ENCODE peak calls at places on chromosome 3, in six cellular contexts. W is vagina, Z is D721Med, F is AG04449, L is cardiac muscle cell, C is nephron progenitor cell. J is an unnamed sample.

GRCh38 chr3:184289426-184289938 is 9.6 kb upstream of the PSMD2 start:
- DNase-seq in W (no peak), Z (peak), F (no peak), L (peak), C (peak), J (peak)

GRCh38 chr3:1406250-1406649 is 313.4 kb downstream of the CNTN6 start:
- DNase-seq in W (no peak), Z (no peak), F (no peak), L (no peak), C (no peak), J (no peak)

GRCh38 chr3:184574552-184575430 is 13.2 kb downstream of the EPHB3 start:
- DNase-seq in W (no peak), Z (no peak), F (no peak), L (peak), C (peak), J (peak)

GRCh38 chr3:33803894-33804526 is 5.6 kb downstream of the PDCD6IP start:
- DNase-seq in W (no peak), Z (no peak), F (no peak), L (no peak), C (no peak), J (no peak)

GRCh38 chr3:54826255-54826691 is 101.6 kb downstream of the LRTM1 start:
- DNase-seq in W (no peak), Z (no peak), F (no peak), L (no peak), C (no peak), J (no peak)

GRCh38 chr3:32246079-32246675 is 7.7 kb downstream of the CMTM8 start:
- DNase-seq in W (no peak), Z (no peak), F (no peak), L (no peak), C (no peak), J (no peak)

GRCh38 chr3:182412066-182412465 is 381.2 kb upstream of the ATP11B start:
- DNase-seq in W (no peak), Z (no peak), F (no peak), L (no peak), C (no peak), J (no peak)

GRCh38 chr3:188187055-188187454 is 33.1 kb downstream of the LPP start:
- DNase-seq in W (no peak), Z (no peak), F (no peak), L (no peak), C (no peak), J (no peak)

GRCh38 chr3:112582242-112582874 is 20.5 kb downstream of the SLC35A5 start:
- DNase-seq in W (no peak), Z (no peak), F (peak), L (peak), C (peak), J (peak)

GRCh38 chr3:39139442-39139841 is 13.9 kb downstream of the CSRNP1 start:
- DNase-seq in W (no peak), Z (no peak), F (no peak), L (no peak), C (no peak), J (no peak)

GRCh38 chr3:18153571-18154173 is 271.5 kb downstream of the SATB1 start:
- DNase-seq in W (no peak), Z (no peak), F (peak), L (peak), C (no peak), J (no peak)

GRCh38 chr3:168620854-168621253 is 525.1 kb upstream of the GOLIM4 start:
- DNase-seq in W (no peak), Z (no peak), F (no peak), L (peak), C (peak), J (peak)

GRCh38 chr3:112813723-112814171 is 32.9 kb downstream of the CD200R1L start:
- DNase-seq in W (no peak), Z (no peak), F (peak), L (peak), C (no peak), J (no peak)

GRCh38 chr3:24523195-24523594 is 28.5 kb upstream of the THRB start:
- DNase-seq in W (no peak), Z (no peak), F (no peak), L (no peak), C (no peak), J (no peak)

GRCh38 chr3:184031187-184031792 is at the start of gene HTR3D:
- DNase-seq in W (no peak), Z (no peak), F (no peak), L (no peak), C (no peak), J (no peak)

GRCh38 chr3:74883690-74884089 is 269.2 kb upstream of the CNTN3 start:
- DNase-seq in W (no peak), Z (no peak), F (peak), L (no peak), C (no peak), J (no peak)

GRCh38 chr3:153614563-153614962 is 452.5 kb downstream of the RAP2B start:
- DNase-seq in W (no peak), Z (no peak), F (peak), L (peak), C (no peak), J (no peak)

GRCh38 chr3:121064121-121064520 is 156.1 kb downstream of the STXBP5L start:
- DNase-seq in W (no peak), Z (no peak), F (no peak), L (no peak), C (no peak), J (no peak)

GRCh38 chr3:71201939-71202338 is 381.6 kb downstream of the FOXP1 start:
- DNase-seq in W (no peak), Z (no peak), F (no peak), L (peak), C (no peak), J (no peak)

GRCh38 chr3:183327343-183327742 is 74.3 kb downstream of the B3GNT5 start:
- DNase-seq in W (no peak), Z (no peak), F (no peak), L (no peak), C (no peak), J (no peak)

GRCh38 chr3:143538577-143538981 is 309.7 kb downstream of the SLC9A9 start:
- DNase-seq in W (no peak), Z (no peak), F (peak), L (peak), C (no peak), J (no peak)

GRCh38 chr3:159872374-159873109 is 116.1 kb upstream of the IL12A start:
- DNase-seq in W (no peak), Z (no peak), F (peak), L (peak), C (no peak), J (no peak)

GRCh38 chr3:10581251-10581650 is 75.9 kb upstream of the ATP2B2 start:
- DNase-seq in W (no peak), Z (no peak), F (peak), L (peak), C (no peak), J (no peak)

GRCh38 chr3:40169983-40170382 is 139.5 kb upstream of the EIF1B start:
- DNase-seq in W (no peak), Z (no peak), F (no peak), L (no peak), C (no peak), J (no peak)

GRCh38 chr3:49013738-49014660 is 4.4 kb downstream of the DALRD3 start:
- DNase-seq in W (no peak), Z (no peak), F (no peak), L (peak), C (peak), J (peak)

GRCh38 chr3:188947401-188947982 is 224.3 kb upstream of the TPRG1 start:
- DNase-seq in W (no peak), Z (peak), F (no peak), L (peak), C (peak), J (peak)

GRCh38 chr3:71050133-71050520 is 533.4 kb downstream of the FOXP1 start:
- DNase-seq in W (no peak), Z (no peak), F (no peak), L (peak), C (no peak), J (no peak)

GRCh38 chr3:178518660-178519396 is 17.4 kb upstream of the KCNMB2 start:
- DNase-seq in W (no peak), Z (no peak), F (no peak), L (no peak), C (no peak), J (no peak)

GRCh38 chr3:117218709-117219108 is 509.1 kb downstream of the TUSC7 start:
- DNase-seq in W (no peak), Z (no peak), F (no peak), L (no peak), C (no peak), J (no peak)

GRCh38 chr3:74648102-74648501 is 33.6 kb upstream of the CNTN3 start:
- DNase-seq in W (no peak), Z (no peak), F (no peak), L (no peak), C (no peak), J (no peak)

GRCh38 chr3:167728176-167728575 is 6.5 kb downstream of the PDCD10 start:
- DNase-seq in W (no peak), Z (no peak), F (peak), L (peak), C (no peak), J (no peak)

GRCh38 chr3:169337541-169337940 is 326.0 kb downstream of the MECOM start:
- DNase-seq in W (no peak), Z (no peak), F (no peak), L (no peak), C (no peak), J (no peak)

GRCh38 chr3:179069762-179070390 is 1.7 kb downstream of the ZMAT3 start:
- DNase-seq in W (no peak), Z (no peak), F (no peak), L (peak), C (no peak), J (no peak)

GRCh38 chr3:125300416-125300815 is 74.7 kb downstream of the ZNF148 start:
- DNase-seq in W (no peak), Z (no peak), F (peak), L (peak), C (no peak), J (no peak)

GRCh38 chr3:100068758-100069345 is 45.4 kb downstream of the FILIP1L start:
- DNase-seq in W (no peak), Z (no peak), F (no peak), L (peak), C (peak), J (peak)
- TF ChIP-seq CTCF in W (peak), Z (peak), F (peak), L (peak), C (peak), J (peak)

GRCh38 chr3:140205598-140205997 is 270.6 kb downstream of the CLSTN2 start:
- DNase-seq in W (no peak), Z (no peak), F (no peak), L (no peak), C (no peak), J (no peak)

GRCh38 chr3:140207541-140207940 is 272.6 kb downstream of the CLSTN2 start:
- DNase-seq in W (no peak), Z (no peak), F (no peak), L (no peak), C (no peak), J (no peak)

GRCh38 chr3:140204271-140204984 is 269.4 kb downstream of the CLSTN2 start:
- DNase-seq in W (no peak), Z (no peak), F (no peak), L (no peak), C (no peak), J (no peak)

GRCh38 chr3:140203510-140203909 is 268.5 kb downstream of the CLSTN2 start:
- DNase-seq in W (no peak), Z (no peak), F (no peak), L (no peak), C (no peak), J (no peak)

GRCh38 chr3:140206196-140207040 is 271.4 kb downstream of the CLSTN2 start:
- DNase-seq in W (no peak), Z (no peak), F (no peak), L (peak), C (peak), J (no peak)
- TF ChIP-seq CTCF in W (no peak), Z (no peak), F (no peak), L (peak), C (peak), J (peak)

DNA sequence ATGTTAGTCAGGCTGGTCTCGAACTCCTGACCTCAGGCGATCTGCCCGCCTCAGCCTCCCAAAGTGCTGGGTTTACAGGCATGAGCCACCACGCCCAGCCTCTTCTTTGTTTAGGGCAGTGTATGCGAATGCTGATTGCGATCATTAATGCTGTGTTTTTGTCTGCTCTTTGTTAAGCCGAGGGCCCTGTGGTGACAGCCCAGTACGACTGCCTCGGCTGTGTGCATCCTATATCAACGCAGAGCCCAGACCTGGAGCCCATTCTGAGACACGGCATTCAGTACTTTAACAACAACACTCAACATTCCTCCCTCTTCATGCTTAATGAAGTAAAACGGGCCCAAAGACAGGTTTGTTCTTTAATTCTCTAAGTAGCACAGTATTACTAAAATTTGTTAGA is 7.8 kb downstream of the KNG1 start:
- DNase-seq in W (no peak), Z (no peak), F (no peak), L (no peak), C (no peak), J (no peak)
- TF ChIP-seq CTCF in W (no peak), Z (no peak), F (no peak), L (no peak), C (no peak), J (no peak)

GRCh38 chr3:119529883-119530282 is 29.5 kb downstream of the CD80 start:
- DNase-seq in W (no peak), Z (no peak), F (peak), L (peak), C (no peak), J (no peak)

GRCh38 chr3:119527731-119528130 is 29.4 kb downstream of the TIMMDC1 start:
- DNase-seq in W (no peak), Z (no peak), F (no peak), L (no peak), C (no peak), J (no peak)

GRCh38 chr3:119530418-119530817 is 29.0 kb downstream of the CD80 start:
- DNase-seq in W (no peak), Z (no peak), F (no peak), L (no peak), C (no peak), J (no peak)

GRCh38 chr3:119524931-119525662 is 26.8 kb downstream of the TIMMDC1 start:
- DNase-seq in W (no peak), Z (no peak), F (no peak), L (peak), C (no peak), J (no peak)
- TF ChIP-seq CTCF in W (no peak), Z (peak), F (peak), L (peak), C (no peak), J (no peak)

GRCh38 chr3:43895573-43895972 is 204.8 kb downstream of the ABHD5 start:
- DNase-seq in W (peak), Z (no peak), F (no peak), L (no peak), C (no peak), J (no peak)

GRCh38 chr3:43892061-43892460 is 201.3 kb downstream of the ABHD5 start:
- DNase-seq in W (peak), Z (no peak), F (no peak), L (no peak), C (no peak), J (no peak)

GRCh38 chr3:43892535-43892934 is 201.8 kb downstream of the ABHD5 start:
- DNase-seq in W (peak), Z (no peak), F (no peak), L (no peak), C (peak), J (no peak)

GRCh38 chr3:43893721-43894120 is 203.0 kb downstream of the ABHD5 start:
- DNase-seq in W (no peak), Z (no peak), F (no peak), L (no peak), C (no peak), J (no peak)

DNA sequence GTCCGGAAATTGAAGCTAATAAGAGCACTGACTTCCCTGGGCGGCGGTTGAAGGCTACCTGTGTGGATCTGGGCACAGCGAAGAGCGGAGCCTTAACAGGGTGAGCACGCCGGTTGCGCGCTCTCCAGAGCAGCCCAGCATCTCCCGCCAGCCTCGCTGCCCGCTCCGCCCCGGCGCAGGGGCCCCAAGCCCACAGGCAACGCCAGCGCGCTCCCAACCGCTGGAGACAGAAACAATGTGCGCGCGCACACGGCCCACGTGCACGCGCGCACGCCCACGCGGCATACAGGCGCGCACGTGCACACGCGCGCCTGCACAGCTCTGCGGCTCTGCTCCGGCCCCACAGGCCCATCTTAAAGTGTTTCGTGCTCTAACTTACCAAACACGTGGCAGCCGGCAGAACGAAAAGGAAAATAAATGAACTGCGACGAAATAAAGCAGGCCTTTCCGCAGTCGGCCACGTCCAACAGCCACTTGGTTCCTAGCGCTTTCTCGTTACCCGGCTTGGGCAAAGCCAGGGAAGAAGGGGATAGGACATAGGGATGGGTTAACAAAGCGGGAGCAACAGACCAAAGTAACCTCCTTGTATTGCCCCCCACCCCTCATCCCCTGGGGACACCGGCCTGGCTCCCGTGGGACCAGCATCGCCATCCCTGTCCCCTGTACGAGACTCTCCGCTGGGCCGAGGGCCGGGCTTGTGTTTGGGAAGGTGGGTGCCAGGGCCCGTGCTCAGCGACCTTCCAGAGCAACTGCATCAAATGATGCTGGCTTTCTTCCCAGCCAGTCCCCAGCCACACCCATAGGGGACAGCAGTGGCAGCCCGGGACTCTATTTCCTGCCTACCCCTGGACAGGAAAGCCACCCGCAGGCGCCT is 203.7 kb downstream of the ABHD5 start:
- DNase-seq in W (peak), Z (no peak), F (no peak), L (peak), C (peak), J (peak)
- TF ChIP-seq CTCF in W (no peak), Z (no peak), F (no peak), L (no peak), C (no peak), J (peak)

GRCh38 chr3:67901681-67902080 is 247.3 kb upstream of the SUCLG2 start:
- DNase-seq in W (no peak), Z (no peak), F (no peak), L (no peak), C (no peak), J (no peak)
- TF ChIP-seq CTCF in W (no peak), Z (peak), F (no peak), L (no peak), C (peak), J (peak)

DNA sequence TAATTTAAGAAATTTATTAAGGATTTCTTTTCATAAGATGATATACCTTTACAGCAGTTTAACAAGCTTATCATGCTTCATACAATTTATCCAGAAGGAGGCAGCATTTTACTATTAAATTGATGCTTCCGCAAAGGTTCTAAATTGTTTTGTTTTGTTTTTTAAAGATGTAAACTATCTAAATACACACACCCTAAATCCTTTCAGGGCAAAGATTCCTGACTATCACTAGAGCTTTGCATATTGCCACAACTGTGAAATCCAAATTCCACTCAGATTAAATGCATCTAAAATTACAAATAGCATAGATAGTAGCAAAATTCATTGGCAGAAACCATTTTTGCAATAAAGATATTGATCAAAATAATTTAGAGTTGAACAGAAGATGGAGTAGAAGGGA is 44.5 kb upstream of the CCNL1 start:
- DNase-seq in W (no peak), Z (no peak), F (no peak), L (peak), C (no peak), J (no peak)
- TF ChIP-seq CTCF in W (no peak), Z (peak), F (peak), L (peak), C (peak), J (peak)

DNA sequence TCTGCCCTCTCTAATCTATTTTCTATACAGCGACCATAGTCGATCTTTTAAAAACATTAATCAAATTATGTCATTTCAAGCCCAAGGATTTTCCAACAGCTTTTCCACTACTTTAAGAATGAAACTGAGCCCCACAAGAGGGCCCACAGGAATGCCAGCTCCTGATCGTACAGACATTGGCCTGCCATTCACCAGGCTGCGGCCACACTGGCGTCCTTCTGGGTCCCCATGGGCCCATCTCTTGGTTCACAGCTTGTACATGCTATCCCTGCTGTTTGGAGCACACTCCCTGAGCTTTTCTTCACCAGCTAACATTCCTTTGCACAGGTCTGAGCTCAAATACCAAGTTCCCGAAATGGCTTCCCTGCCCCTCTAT is 149.6 kb downstream of the MYLK start:
- DNase-seq in W (no peak), Z (no peak), F (no peak), L (no peak), C (no peak), J (no peak)
- TF ChIP-seq CTCF in W (no peak), Z (no peak), F (no peak), L (no peak), C (no peak), J (no peak)

GRCh38 chr3:15490158-15490557 is 31.3 kb downstream of the COLQ start:
- DNase-seq in W (no peak), Z (no peak), F (no peak), L (no peak), C (no peak), J (no peak)

GRCh38 chr3:15491143-15491542 is 30.4 kb downstream of the COLQ start:
- DNase-seq in W (no peak), Z (no peak), F (no peak), L (no peak), C (no peak), J (no peak)

GRCh38 chr3:15486020-15486419 is 35.5 kb downstream of the COLQ start:
- DNase-seq in W (no peak), Z (no peak), F (no peak), L (no peak), C (no peak), J (no peak)

GRCh38 chr3:15486979-15487378 is 34.5 kb downstream of the COLQ start:
- DNase-seq in W (no peak), Z (no peak), F (no peak), L (no peak), C (no peak), J (no peak)

GRCh38 chr3:15488002-15488401 is 33.5 kb downstream of the COLQ start:
- DNase-seq in W (no peak), Z (no peak), F (no peak), L (no peak), C (no peak), J (no peak)
- TF ChIP-seq CTCF in W (no peak), Z (no peak), F (no peak), L (no peak), C (no peak), J (no peak)

GRCh38 chr3:46663611-46664135 is 29.8 kb downstream of the ALS2CL start:
- DNase-seq in W (no peak), Z (no peak), F (no peak), L (no peak), C (peak), J (no peak)
- TF ChIP-seq CTCF in W (no peak), Z (peak), F (no peak), L (no peak), C (no peak), J (no peak)